ENCODE peak calls at places on chromosomes 2 and 18, in five cellular contexts. One of them, this sample, is unnamed.

GRCh38 chr18:39801848-39802247 is 2153.2 kb upstream of the PIK3C3 start:
- DNase-seq in GM12865: no peak
- DNase-seq in CD8-positive, alpha-beta T cell: no peak
- DNase-seq in BE2C: no peak
- DNase-seq in fibroblast of lung: no peak
- DNase-seq in this sample: no peak

GRCh38 chr2:118641711-118642110 is 205.7 kb downstream of the EN1 start:
- DNase-seq in GM12865: no peak
- DNase-seq in CD8-positive, alpha-beta T cell: no peak
- DNase-seq in BE2C: no peak
- DNase-seq in fibroblast of lung: no peak
- DNase-seq in this sample: no peak

GRCh38 chr2:174740718-174741117 is 23.6 kb downstream of the CHRNA1 start:
- DNase-seq in GM12865: no peak
- DNase-seq in CD8-positive, alpha-beta T cell: no peak
- DNase-seq in BE2C: no peak
- DNase-seq in fibroblast of lung: no peak
- DNase-seq in this sample: no peak

GRCh38 chr2:195666113-195666712 is 9.2 kb downstream of the SLC39A10 start:
- DNase-seq in GM12865: no peak
- DNase-seq in CD8-positive, alpha-beta T cell: no peak
- DNase-seq in BE2C: no peak
- DNase-seq in fibroblast of lung: no peak
- DNase-seq in this sample: no peak

GRCh38 chr2:209463226-209463625 is 39.4 kb downstream of the MAP2 start:
- DNase-seq in GM12865: peak; percentile 2
- DNase-seq in CD8-positive, alpha-beta T cell: no peak
- DNase-seq in BE2C: no peak
- DNase-seq in fibroblast of lung: no peak
- DNase-seq in this sample: no peak

GRCh38 chr2:205835251-205835900 is 153.1 kb downstream of the NRP2 start:
- DNase-seq in GM12865: no peak
- DNase-seq in CD8-positive, alpha-beta T cell: no peak
- DNase-seq in BE2C: no peak
- DNase-seq in fibroblast of lung: peak; percentile 81
- DNase-seq in this sample: no peak

GRCh38 chr2:217804338-217804737 is 198.5 kb downstream of the TNS1 start:
- DNase-seq in GM12865: no peak
- DNase-seq in CD8-positive, alpha-beta T cell: no peak
- DNase-seq in BE2C: no peak
- DNase-seq in fibroblast of lung: no peak
- DNase-seq in this sample: peak; percentile 75

GRCh38 chr2:181461056-181461630 is 4.0 kb downstream of the ITGA4 start:
- DNase-seq in GM12865: peak; percentile 66
- DNase-seq in CD8-positive, alpha-beta T cell: peak; percentile 24
- DNase-seq in BE2C: no peak
- DNase-seq in fibroblast of lung: no peak
- DNase-seq in this sample: no peak

GRCh38 chr2:39523308-39524044 is 86.4 kb upstream of the MAP4K3 start:
- DNase-seq in GM12865: no peak
- DNase-seq in CD8-positive, alpha-beta T cell: no peak
- DNase-seq in BE2C: no peak
- DNase-seq in fibroblast of lung: peak; percentile 86
- DNase-seq in this sample: no peak

GRCh38 chr2:195632852-195633572 is 24.0 kb upstream of the SLC39A10 start:
- DNase-seq in GM12865: no peak
- DNase-seq in CD8-positive, alpha-beta T cell: no peak
- DNase-seq in BE2C: no peak
- DNase-seq in fibroblast of lung: no peak
- DNase-seq in this sample: no peak

GRCh38 chr2:129923265-129924141 is 56.0 kb upstream of the RAB6C start:
- DNase-seq in GM12865: peak; percentile 28
- DNase-seq in CD8-positive, alpha-beta T cell: no peak
- DNase-seq in BE2C: peak; percentile 53
- DNase-seq in fibroblast of lung: peak; percentile 51
- DNase-seq in this sample: no peak

GRCh38 chr2:177506998-177507397 is 114.4 kb downstream of the AGPS start:
- DNase-seq in GM12865: no peak
- DNase-seq in CD8-positive, alpha-beta T cell: no peak
- DNase-seq in BE2C: no peak
- DNase-seq in fibroblast of lung: no peak
- DNase-seq in this sample: no peak

GRCh38 chr2:49044680-49045079 is 109.6 kb downstream of the FSHR start:
- DNase-seq in GM12865: no peak
- DNase-seq in CD8-positive, alpha-beta T cell: no peak
- DNase-seq in BE2C: peak; percentile 24
- DNase-seq in fibroblast of lung: no peak
- DNase-seq in this sample: no peak

GRCh38 chr2:45173513-45173912 is 164.3 kb upstream of the SIX2 start:
- DNase-seq in GM12865: peak; percentile 18
- DNase-seq in CD8-positive, alpha-beta T cell: no peak
- DNase-seq in BE2C: no peak
- DNase-seq in fibroblast of lung: peak; percentile 98
- DNase-seq in this sample: no peak

GRCh38 chr2:236512902-236513433 is 56.7 kb upstream of the ACKR3 start:
- DNase-seq in GM12865: peak; percentile 78
- DNase-seq in CD8-positive, alpha-beta T cell: peak; percentile 70
- DNase-seq in BE2C: peak; percentile 57
- DNase-seq in fibroblast of lung: peak; percentile 51
- DNase-seq in this sample: no peak

GRCh38 chr2:225814554-225814953 is 415.0 kb downstream of the NYAP2 start:
- DNase-seq in GM12865: no peak
- DNase-seq in CD8-positive, alpha-beta T cell: no peak
- DNase-seq in BE2C: no peak
- DNase-seq in fibroblast of lung: no peak
- DNase-seq in this sample: no peak

GRCh38 chr2:70255637-70256314 is 2.2 kb upstream of the PCYOX1 start:
- DNase-seq in GM12865: no peak
- DNase-seq in CD8-positive, alpha-beta T cell: no peak
- DNase-seq in BE2C: no peak
- DNase-seq in fibroblast of lung: no peak
- DNase-seq in this sample: no peak

GRCh38 chr2:8584174-8585066 is 97.4 kb upstream of the ID2 start:
- DNase-seq in GM12865: no peak
- DNase-seq in CD8-positive, alpha-beta T cell: no peak
- DNase-seq in BE2C: no peak
- DNase-seq in fibroblast of lung: no peak
- DNase-seq in this sample: peak; percentile 68

GRCh38 chr2:183209395-183210028 is 85.3 kb downstream of the NUP35 start:
- DNase-seq in GM12865: no peak
- DNase-seq in CD8-positive, alpha-beta T cell: no peak
- DNase-seq in BE2C: no peak
- DNase-seq in fibroblast of lung: no peak
- DNase-seq in this sample: no peak

GRCh38 chr18:54204883-54205282 is 19.6 kb downstream of the MBD2 start:
- DNase-seq in GM12865: no peak
- DNase-seq in CD8-positive, alpha-beta T cell: no peak
- DNase-seq in BE2C: no peak
- DNase-seq in fibroblast of lung: no peak
- DNase-seq in this sample: no peak

GRCh38 chr2:144894612-144895300 is 374.8 kb upstream of the ZEB2 start:
- DNase-seq in GM12865: no peak
- DNase-seq in CD8-positive, alpha-beta T cell: no peak
- DNase-seq in BE2C: no peak
- DNase-seq in fibroblast of lung: no peak
- DNase-seq in this sample: no peak

GRCh38 chr2:188292446-188293239 is 969 bp downstream of the GULP1 start:
- DNase-seq in GM12865: no peak
- DNase-seq in CD8-positive, alpha-beta T cell: no peak
- DNase-seq in BE2C: peak; percentile 72
- DNase-seq in fibroblast of lung: peak; percentile 88
- DNase-seq in this sample: peak; percentile 88

GRCh38 chr2:179856205-179856604 is 5.2 kb downstream of the ZNF385B start:
- DNase-seq in GM12865: no peak
- DNase-seq in CD8-positive, alpha-beta T cell: no peak
- DNase-seq in BE2C: no peak
- DNase-seq in fibroblast of lung: no peak
- DNase-seq in this sample: no peak

GRCh38 chr2:218172808-218173207 is 6.0 kb upstream of the CXCR1 start:
- DNase-seq in GM12865: no peak
- DNase-seq in CD8-positive, alpha-beta T cell: no peak
- DNase-seq in BE2C: no peak
- DNase-seq in fibroblast of lung: no peak
- DNase-seq in this sample: peak; percentile 38

GRCh38 chr18:73842795-73843394 is 304.7 kb downstream of the FBXO15 start:
- DNase-seq in GM12865: peak; percentile 47
- DNase-seq in CD8-positive, alpha-beta T cell: peak; percentile 35
- DNase-seq in BE2C: peak; percentile 22
- DNase-seq in fibroblast of lung: peak; percentile 64
- DNase-seq in this sample: no peak

GRCh38 chr2:133303150-133303549 is 265.1 kb downstream of the NCKAP5 start:
- DNase-seq in GM12865: no peak
- DNase-seq in CD8-positive, alpha-beta T cell: no peak
- DNase-seq in BE2C: no peak
- DNase-seq in fibroblast of lung: peak; percentile 68
- DNase-seq in this sample: no peak

GRCh38 chr2:102226612-102227351 is 40.0 kb downstream of the IL1RL2 start:
- DNase-seq in GM12865: no peak
- DNase-seq in CD8-positive, alpha-beta T cell: no peak
- DNase-seq in BE2C: no peak
- DNase-seq in fibroblast of lung: peak; percentile 52
- DNase-seq in this sample: no peak

GRCh38 chr18:48894799-48895346 is 55.9 kb downstream of the SMAD7 start:
- DNase-seq in GM12865: no peak
- DNase-seq in CD8-positive, alpha-beta T cell: no peak
- DNase-seq in BE2C: no peak
- DNase-seq in fibroblast of lung: no peak
- DNase-seq in this sample: peak; percentile 57

GRCh38 chr2:237243487-237243886 is 157.8 kb downstream of the COPS8 start:
- DNase-seq in GM12865: no peak
- DNase-seq in CD8-positive, alpha-beta T cell: no peak
- DNase-seq in BE2C: no peak
- DNase-seq in fibroblast of lung: no peak
- DNase-seq in this sample: no peak

GRCh38 chr2:188181035-188181434 is 110.6 kb upstream of the GULP1 start:
- DNase-seq in GM12865: no peak
- DNase-seq in CD8-positive, alpha-beta T cell: no peak
- DNase-seq in BE2C: no peak
- DNase-seq in fibroblast of lung: peak; percentile 10
- DNase-seq in this sample: no peak

GRCh38 chr2:200483729-200484198 is 26.1 kb downstream of the KCTD18 start:
- DNase-seq in GM12865: peak; percentile 71
- DNase-seq in CD8-positive, alpha-beta T cell: no peak
- DNase-seq in BE2C: peak; percentile 78
- DNase-seq in fibroblast of lung: peak; percentile 44
- DNase-seq in this sample: no peak

GRCh38 chr18:41624461-41624860 is 330.6 kb upstream of the PIK3C3 start:
- DNase-seq in GM12865: no peak
- DNase-seq in CD8-positive, alpha-beta T cell: no peak
- DNase-seq in BE2C: no peak
- DNase-seq in fibroblast of lung: no peak
- DNase-seq in this sample: no peak

GRCh38 chr2:8851811-8852560 is 14.6 kb upstream of the KIDINS220 start:
- DNase-seq in GM12865: no peak
- DNase-seq in CD8-positive, alpha-beta T cell: no peak
- DNase-seq in BE2C: peak; percentile 44
- DNase-seq in fibroblast of lung: no peak
- DNase-seq in this sample: no peak

GRCh38 chr18:80175451-80176235 is 66.6 kb downstream of the ADNP2 start:
- DNase-seq in GM12865: no peak
- DNase-seq in CD8-positive, alpha-beta T cell: peak; percentile 70
- DNase-seq in BE2C: no peak
- DNase-seq in fibroblast of lung: no peak
- DNase-seq in this sample: no peak

GRCh38 chr18:25921677-25922421 is 168.6 kb downstream of the SS18 start:
- DNase-seq in GM12865: peak; percentile 87
- DNase-seq in CD8-positive, alpha-beta T cell: peak; percentile 22
- DNase-seq in BE2C: peak; percentile 35
- DNase-seq in fibroblast of lung: peak; percentile 7
- DNase-seq in this sample: no peak

GRCh38 chr2:96826546-96827278 is 10.6 kb downstream of the CNNM3 start:
- DNase-seq in GM12865: no peak
- DNase-seq in CD8-positive, alpha-beta T cell: no peak
- DNase-seq in BE2C: no peak
- DNase-seq in fibroblast of lung: no peak
- DNase-seq in this sample: no peak
- H3K4me3 ChIP-seq in GM12865: no peak overlapping the region
- H3K4me3 ChIP-seq in CD8-positive, alpha-beta T cell: no peak overlapping the region
- H3K4me3 ChIP-seq in BE2C: no peak overlapping the region
- H3K4me3 ChIP-seq in fibroblast of lung: no peak overlapping the region
- H3K4me3 ChIP-seq in this sample: no peak overlapping the region

GRCh38 chr2:50650398-50650810 is 381.5 kb downstream of the NRXN1 start:
- DNase-seq in GM12865: no peak
- DNase-seq in CD8-positive, alpha-beta T cell: no peak
- DNase-seq in BE2C: no peak
- DNase-seq in fibroblast of lung: no peak
- DNase-seq in this sample: no peak
- H3K4me3 ChIP-seq in GM12865: no peak overlapping the region
- H3K4me3 ChIP-seq in CD8-positive, alpha-beta T cell: no peak overlapping the region
- H3K4me3 ChIP-seq in BE2C: no peak overlapping the region
- H3K4me3 ChIP-seq in fibroblast of lung: no peak overlapping the region
- H3K4me3 ChIP-seq in this sample: no peak overlapping the region

GRCh38 chr2:136117391-136117841 is 533 bp downstream of the CXCR4 start:
- DNase-seq in GM12865: peak; percentile 59
- DNase-seq in CD8-positive, alpha-beta T cell: peak; percentile 60
- DNase-seq in BE2C: peak; percentile 45
- DNase-seq in fibroblast of lung: peak; percentile 46
- DNase-seq in this sample: no peak
- H3K4me3 ChIP-seq in GM12865: peak overlapping the region; percentile 80
- H3K4me3 ChIP-seq in CD8-positive, alpha-beta T cell: peak overlapping the region; percentile 83
- H3K4me3 ChIP-seq in BE2C: peak overlapping the region; percentile 47
- H3K4me3 ChIP-seq in fibroblast of lung: peak overlapping the region; percentile 22
- H3K4me3 ChIP-seq in this sample: peak overlapping the region; percentile 69

GRCh38 chr2:66555511-66556324 is 120.8 kb downstream of the MEIS1 start:
- DNase-seq in GM12865: no peak
- DNase-seq in CD8-positive, alpha-beta T cell: no peak
- DNase-seq in BE2C: no peak
- DNase-seq in fibroblast of lung: peak; percentile 49
- DNase-seq in this sample: no peak
- H3K4me3 ChIP-seq in GM12865: no peak overlapping the region
- H3K4me3 ChIP-seq in CD8-positive, alpha-beta T cell: no peak overlapping the region
- H3K4me3 ChIP-seq in BE2C: peak overlapping the region; percentile 16
- H3K4me3 ChIP-seq in fibroblast of lung: peak overlapping the region; percentile 23
- H3K4me3 ChIP-seq in this sample: peak overlapping the region; percentile 68

GRCh38 chr2:795245-796041 is 118.2 kb upstream of the TMEM18 start:
- DNase-seq in GM12865: no peak
- DNase-seq in CD8-positive, alpha-beta T cell: no peak
- DNase-seq in BE2C: no peak
- DNase-seq in fibroblast of lung: no peak
- DNase-seq in this sample: no peak

GRCh38 chr2:792687-793086 is 115.5 kb upstream of the TMEM18 start:
- DNase-seq in GM12865: no peak
- DNase-seq in CD8-positive, alpha-beta T cell: no peak
- DNase-seq in BE2C: no peak
- DNase-seq in fibroblast of lung: no peak
- DNase-seq in this sample: no peak

GRCh38 chr2:790634-791245 is 113.5 kb upstream of the TMEM18 start:
- DNase-seq in GM12865: no peak
- DNase-seq in CD8-positive, alpha-beta T cell: no peak
- DNase-seq in BE2C: no peak
- DNase-seq in fibroblast of lung: no peak
- DNase-seq in this sample: no peak

GRCh38 chr2:794554-795244 is 117.5 kb upstream of the TMEM18 start:
- DNase-seq in GM12865: no peak
- DNase-seq in CD8-positive, alpha-beta T cell: no peak
- DNase-seq in BE2C: no peak
- DNase-seq in fibroblast of lung: no peak
- DNase-seq in this sample: no peak

GRCh38 chr2:793236-793635 is 116.0 kb upstream of the TMEM18 start:
- DNase-seq in GM12865: no peak
- DNase-seq in CD8-positive, alpha-beta T cell: no peak
- DNase-seq in BE2C: no peak
- DNase-seq in fibroblast of lung: no peak
- DNase-seq in this sample: no peak
- H3K4me3 ChIP-seq in GM12865: no peak overlapping the region
- H3K4me3 ChIP-seq in CD8-positive, alpha-beta T cell: no peak overlapping the region
- H3K4me3 ChIP-seq in BE2C: no peak overlapping the region
- H3K4me3 ChIP-seq in fibroblast of lung: no peak overlapping the region
- H3K4me3 ChIP-seq in this sample: no peak overlapping the region

This sample was measured in coronary artery.